ENCODE peak calls at places on chromosomes 11 and 22, in six cellular contexts. O is GM23248, L is neural progenitor cell, C is hepatocyte, R is MM.1S, T is HCT116. J is an unnamed sample. For H3K4me1, the result is how much of the 10 kb centered on the place peaks cover.

GRCh38 chr22:24146190-24146616 is 35.1 kb upstream of the SUSD2 start:
- DNase-seq in O (peak), L (peak), C (peak), R (peak), T (no peak), J (peak)

GRCh38 chr11:12276356-12276755 is 101.0 kb upstream of the PARVA start:
- DNase-seq in O (no peak), L (no peak), C (no peak), R (no peak), T (no peak), J (no peak)

GRCh38 chr22:49141761-49142160 is 685.9 kb downstream of the BRD1 start:
- DNase-seq in O (no peak), L (no peak), C (no peak), R (no peak), T (no peak), J (no peak)

GRCh38 chr22:47032091-47032943 is 269.9 kb downstream of the TBC1D22A start:
- DNase-seq in O (peak), L (no peak), C (no peak), R (no peak), T (no peak), J (no peak)

GRCh38 chr11:18721576-18722292 is 4.3 kb downstream of the IGSF22 start:
- DNase-seq in O (peak), L (peak), C (peak), R (peak), T (peak), J (peak)

GRCh38 chr11:108196901-108197300 is 25.5 kb downstream of the NPAT start:
- DNase-seq in O (no peak), L (no peak), C (no peak), R (no peak), T (no peak), J (no peak)

GRCh38 chr22:37431366-37431765 is 4.1 kb upstream of the ELFN2 start:
- DNase-seq in O (peak), L (no peak), C (no peak), R (no peak), T (peak), J (no peak)

GRCh38 chr11:15276616-15277015 is 161.9 kb downstream of the INSC start:
- DNase-seq in O (peak), L (peak), C (peak), R (no peak), T (peak), J (no peak)

GRCh38 chr22:38704568-38705234 is 1.0 kb upstream of the GTPBP1 start:
- DNase-seq in O (peak), L (peak), C (no peak), R (peak), T (no peak), J (peak)

GRCh38 chr11:32435511-32435946 is at the start of gene WT1:
- DNase-seq in O (no peak), L (peak), C (no peak), R (no peak), T (no peak), J (no peak)

GRCh38 chr11:104124979-104125378 is 39.0 kb downstream of the PDGFD start:
- DNase-seq in O (no peak), L (no peak), C (no peak), R (no peak), T (no peak), J (no peak)

GRCh38 chr11:96235725-96236124 is 107.3 kb downstream of the MAML2 start:
- DNase-seq in O (peak), L (no peak), C (peak), R (no peak), T (no peak), J (no peak)
- H3K27ac ChIP-seq in O (peak), L (no peak), C (peak), R (no peak), T (no peak), J (no peak)

GRCh38 chr22:39913321-39913720 is 12.4 kb downstream of the GRAP2 start:
- DNase-seq in O (no peak), L (peak), C (no peak), R (no peak), T (no peak), J (no peak)

GRCh38 chr22:39908737-39909136 is 7.9 kb downstream of the GRAP2 start:
- DNase-seq in O (peak), L (no peak), C (no peak), R (no peak), T (no peak), J (no peak)

GRCh38 chr22:39908121-39908520 is 7.2 kb downstream of the GRAP2 start:
- DNase-seq in O (no peak), L (peak), C (no peak), R (no peak), T (no peak), J (no peak)

GRCh38 chr22:39913886-39914285 is 13.0 kb downstream of the GRAP2 start:
- DNase-seq in O (no peak), L (peak), C (no peak), R (no peak), T (no peak), J (no peak)

GRCh38 chr22:39910875-39911601 is 10.2 kb downstream of the GRAP2 start:
- DNase-seq in O (no peak), L (no peak), C (no peak), R (no peak), T (no peak), J (no peak)
- TF ChIP-seq EZH2phosphoT487 in O (no peak), L (no peak), C (no peak), R (no peak), T (no peak), J (no peak)

DNA sequence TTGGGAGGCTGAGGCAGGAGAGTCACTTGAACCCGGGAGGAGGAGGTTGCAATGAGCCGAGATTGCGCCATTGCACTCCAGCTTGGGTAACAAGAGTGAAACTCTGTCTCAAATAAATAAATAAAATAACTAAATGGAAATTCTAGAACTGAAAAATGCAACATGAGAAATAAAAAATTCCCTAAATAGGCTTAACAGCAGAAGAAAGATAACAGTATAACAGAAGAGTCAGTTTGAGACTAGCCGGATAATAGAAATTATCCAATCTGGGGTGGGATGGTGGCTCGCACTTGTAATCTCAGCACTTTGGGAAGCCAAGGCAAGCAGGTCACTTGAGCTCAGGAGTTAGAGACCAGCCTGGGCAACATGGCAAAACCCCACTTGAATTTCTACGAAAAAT is 14.1 kb downstream of the SLC25A1 start:
- DNase-seq in O (no peak), L (no peak), C (no peak), R (no peak), T (no peak), J (no peak)
- H3K4me1 ChIP-seq in O (under half), L (under half), C (under half), R (under half), T (under half), J (under half)

DNA sequence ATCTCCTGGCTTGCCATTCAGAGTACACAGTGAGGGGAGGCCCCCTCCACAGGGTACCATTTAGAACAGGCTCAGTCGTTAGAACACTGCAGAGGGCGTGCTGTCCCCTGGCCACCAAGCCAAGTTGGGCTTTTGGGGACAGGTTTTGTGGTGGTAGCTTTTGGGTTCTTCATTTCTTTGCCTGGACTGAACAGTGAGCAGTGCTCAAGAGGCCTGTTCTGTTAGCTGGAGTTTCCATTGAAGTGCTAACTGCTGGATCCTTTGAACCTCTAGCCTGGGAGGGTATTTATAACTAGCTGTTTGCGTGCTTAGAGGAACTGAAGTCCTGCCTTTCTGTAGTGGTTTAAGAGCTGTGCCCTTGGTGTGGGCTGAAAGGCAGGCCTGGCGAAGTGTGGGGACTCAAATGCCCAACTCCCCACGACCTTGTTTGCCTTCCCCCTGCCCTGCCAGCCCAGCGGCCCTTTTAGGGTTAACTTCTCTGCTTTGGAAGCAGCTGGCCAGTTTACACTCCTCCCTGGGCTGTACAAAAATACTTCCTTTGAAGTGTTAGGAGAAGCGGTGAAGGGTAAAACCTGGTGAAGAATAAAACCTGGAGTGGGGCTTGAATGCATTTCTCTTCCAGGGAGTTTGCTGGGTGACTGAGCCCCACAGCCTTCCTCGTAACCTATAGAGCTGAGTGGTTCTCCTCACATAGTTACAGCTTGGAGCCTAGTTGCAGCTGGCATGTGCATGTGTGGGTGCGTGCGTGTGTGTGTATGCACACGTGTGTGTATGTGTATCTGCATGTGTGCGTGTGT is 34.6 kb downstream of the ZNRF3 start:
- DNase-seq in O (no peak), L (peak), C (peak), R (no peak), T (peak), J (peak)
- H3K27ac ChIP-seq in O (no peak), L (peak), C (peak), R (no peak), T (peak), J (no peak)

DNA sequence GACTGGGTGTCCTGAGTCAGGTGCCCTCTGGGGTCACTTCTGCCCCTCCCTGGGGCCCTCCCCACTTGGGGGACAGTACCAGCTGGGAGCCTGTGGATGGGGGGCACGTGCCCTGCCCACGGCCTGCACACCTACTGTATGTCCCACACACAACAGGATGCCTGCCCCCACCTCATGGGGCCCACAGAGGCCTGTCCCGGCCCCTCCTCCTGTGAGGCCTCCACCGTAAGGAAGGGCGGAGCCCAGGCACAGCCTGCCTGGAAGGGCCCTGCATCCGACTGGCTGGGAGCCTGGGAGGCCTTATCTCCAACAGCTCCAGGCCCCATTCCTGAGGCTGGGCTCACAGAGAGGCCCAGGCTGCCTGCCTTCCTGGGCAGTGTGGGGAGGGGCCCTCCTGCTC is 47.8 kb downstream of the BRSK2 start:
- DNase-seq in O (peak), L (peak), C (peak), R (no peak), T (no peak), J (no peak)
- TF ChIP-seq EZH2phosphoT487 in O (no peak), L (no peak), C (no peak), R (no peak), T (no peak), J (no peak)

DNA sequence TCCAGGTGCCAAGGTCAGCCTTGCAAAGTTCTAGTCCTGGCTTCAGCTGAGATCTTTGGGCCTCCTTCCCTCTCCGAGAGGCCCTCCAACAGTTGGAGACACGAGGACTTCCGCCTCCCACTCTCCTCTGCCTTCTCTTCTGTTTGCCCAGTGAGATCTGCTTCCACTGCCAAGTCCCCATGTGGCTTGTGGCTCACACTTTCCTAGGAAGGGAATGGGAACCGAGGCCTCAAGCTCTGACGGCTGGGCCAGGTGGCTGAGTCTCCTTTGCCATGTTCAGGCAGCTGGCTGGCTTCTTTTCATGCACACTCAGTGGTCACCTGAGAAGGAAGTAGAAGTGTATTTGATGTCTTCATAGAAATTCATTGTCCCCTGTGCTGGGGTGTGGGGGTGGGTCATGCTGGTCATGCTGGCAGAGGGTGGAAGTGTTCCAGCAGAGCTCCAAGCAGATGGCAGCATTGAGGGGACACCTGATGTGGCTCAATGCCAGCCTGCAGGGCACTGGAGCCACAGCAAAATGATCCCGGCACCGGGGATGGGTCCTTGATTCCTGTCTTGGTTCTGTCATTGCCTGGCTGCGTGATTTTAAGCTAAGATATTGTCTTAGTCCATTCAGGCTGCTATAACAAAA is 130.4 kb downstream of the ADAMTS15 start:
- DNase-seq in O (no peak), L (no peak), C (no peak), R (no peak), T (no peak), J (no peak)
- H3K4me1 ChIP-seq in O (under half), L (under half), C (under half), R (under half), T (under half), J (under half)

DNA sequence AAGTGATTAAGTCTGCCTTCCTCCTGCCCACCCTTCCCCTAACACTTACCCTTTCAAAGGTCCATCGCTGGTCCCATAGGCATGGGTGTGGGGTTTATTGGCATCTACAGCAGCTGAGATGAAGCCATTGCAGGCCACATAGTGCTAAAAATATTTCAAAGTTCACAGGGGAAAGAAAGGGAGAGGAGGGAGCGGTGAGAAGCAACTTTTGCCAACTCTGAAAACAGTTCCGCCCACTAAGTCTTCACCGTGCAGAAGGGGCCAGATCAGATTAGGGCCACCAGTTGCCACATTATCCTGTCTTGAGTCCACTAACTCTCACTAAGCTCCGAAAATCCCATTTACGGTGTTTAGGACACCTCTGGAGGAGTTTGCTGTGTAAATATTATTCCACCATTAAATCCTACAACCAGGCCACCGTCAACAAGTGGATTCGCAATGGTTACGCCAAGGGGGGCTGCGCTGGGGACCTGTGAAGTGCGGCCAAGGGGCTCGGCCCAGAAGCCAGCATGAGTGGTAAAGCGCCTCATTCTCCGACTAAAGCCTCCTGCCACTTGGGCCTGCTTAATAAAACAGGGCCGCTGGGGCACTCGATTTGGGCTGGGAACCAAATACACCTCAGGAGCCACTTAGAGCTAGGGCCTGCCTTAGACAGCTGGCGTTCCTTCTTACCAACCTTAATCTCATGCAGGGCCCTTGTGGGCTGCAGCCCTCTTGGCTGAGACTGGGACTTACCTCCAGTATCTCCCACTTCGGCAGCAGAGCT is 534.9 kb downstream of the MIAT start:
- DNase-seq in O (peak), L (no peak), C (no peak), R (no peak), T (no peak), J (no peak)
- H3K27ac ChIP-seq in O (no peak), L (no peak), C (no peak), R (no peak), T (no peak), J (no peak)

GRCh38 chr11:74743640-74744039 is 5.0 kb upstream of the RNF169 start:
- DNase-seq in O (no peak), L (no peak), C (no peak), R (no peak), T (no peak), J (no peak)

GRCh38 chr11:74739546-74740270 is 8.5 kb upstream of the CHRDL2 start:
- DNase-seq in O (peak), L (peak), C (peak), R (peak), T (peak), J (peak)

GRCh38 chr11:74744277-74744676 is 4.4 kb upstream of the RNF169 start:
- DNase-seq in O (no peak), L (no peak), C (no peak), R (no peak), T (no peak), J (no peak)

GRCh38 chr11:74746868-74747267 is 1.8 kb upstream of the RNF169 start:
- DNase-seq in O (no peak), L (no peak), C (no peak), R (no peak), T (no peak), J (no peak)

DNA sequence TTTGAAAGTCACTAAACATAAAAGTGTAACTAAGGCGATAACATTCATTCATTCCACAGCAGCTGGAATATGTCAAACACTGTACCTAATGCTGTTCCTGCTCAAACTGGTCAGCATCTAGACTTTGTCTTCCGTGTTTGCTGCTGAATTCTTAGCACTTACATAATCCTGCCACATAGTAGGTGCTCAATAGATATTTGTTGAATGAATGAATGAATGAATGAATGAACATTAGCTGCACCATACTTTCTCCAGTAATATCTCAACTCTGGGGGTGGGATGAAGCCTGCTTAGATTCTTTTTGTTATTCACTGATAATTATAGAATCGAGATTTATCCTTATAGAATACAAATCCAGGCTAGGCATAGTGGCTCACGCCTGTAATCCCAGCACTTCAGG is 6.6 kb upstream of the RNF169 start:
- DNase-seq in O (no peak), L (no peak), C (no peak), R (no peak), T (no peak), J (no peak)
- TF ChIP-seq EZH2phosphoT487 in O (no peak), L (no peak), C (no peak), R (no peak), T (no peak), J (no peak)

DNA sequence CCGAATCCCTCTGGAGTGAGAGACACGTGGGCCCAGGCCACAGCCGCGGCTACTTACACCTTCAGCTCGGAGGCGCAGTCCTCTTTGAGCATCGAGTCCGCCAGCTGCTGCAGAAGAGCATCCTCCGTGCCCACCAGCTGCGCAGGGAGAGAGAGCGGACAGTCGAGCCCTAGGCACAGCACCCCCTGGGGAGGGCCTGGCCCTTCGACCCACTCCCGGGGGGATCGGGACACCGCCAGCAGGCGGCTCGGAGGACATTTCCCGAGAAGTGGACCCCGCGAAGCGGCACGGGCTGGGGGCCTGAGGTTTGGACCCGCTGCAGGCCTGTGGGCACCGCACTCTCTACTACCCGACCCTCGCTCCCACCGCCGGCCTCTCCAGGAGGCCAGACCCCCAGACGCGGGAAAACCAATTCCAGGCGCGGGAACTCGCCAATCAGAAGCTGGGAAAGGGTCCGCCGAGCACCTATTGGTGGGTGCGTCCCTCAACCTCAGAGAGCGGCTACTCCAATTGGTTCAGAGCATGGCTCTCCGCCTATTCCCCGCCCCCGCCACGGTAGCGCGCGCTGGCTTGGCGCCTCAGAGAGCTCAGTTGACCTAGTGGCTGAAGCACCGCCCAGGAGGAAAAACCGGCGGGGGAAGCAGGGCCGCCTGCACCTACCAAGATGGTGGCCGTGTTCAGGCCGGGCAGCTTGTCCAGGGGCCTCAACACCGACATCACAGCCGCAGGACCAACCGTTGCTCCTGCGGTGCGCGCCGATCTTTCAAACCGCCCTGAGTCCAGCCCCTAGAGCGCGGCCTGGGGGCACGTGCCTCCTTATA is at the start of gene CENPM:
- DNase-seq in O (peak), L (peak), C (peak), R (peak), T (peak), J (peak)
- H3K4me1 ChIP-seq in O (under half), L (under half), C (under half), R (under half), T (under half), J (half or more)

J was measured in OCI-LY7.